ENCODE peak calls at places on chromosome 9, in eight cellular contexts. S is uterus, W is HCT116, D is body of pancreas, U is transverse colon, K is H54, B is thyroid gland, T is esophagus squamous epithelium. A is an unnamed sample.
A peak's percentile ranks its signal among the peaks of the same experiment; 100 is the strongest.

GRCh38 chr9:6614489-6614888 is 31.0 kb downstream of the GLDC start:
- DNase-seq in B (no peak), S (no peak), U (no peak), D (no peak), T (no peak), K (no peak), W (no peak), A (no peak)

GRCh38 chr9:128098936-128099931 is 28.3 kb downstream of the PTGES2 start:
- DNase-seq in D (no peak), U (peak; percentile 47), K (no peak), S (no peak), T (no peak), W (no peak), B (peak; percentile 35), A (no peak)

GRCh38 chr9:123008909-123009308 is 24.6 kb upstream of the GPR21 start:
- DNase-seq in T (no peak), K (no peak), U (no peak), S (no peak), W (no peak), D (no peak), B (no peak), A (no peak)

GRCh38 chr9:100098241-100098886 is 436 bp downstream of the ERP44 start:
- DNase-seq in D (peak; percentile 86), B (peak; percentile 77), S (peak; percentile 30), T (no peak), W (peak; percentile 65), K (peak; percentile 38), U (peak; percentile 79), A (peak; percentile 83)

GRCh38 chr9:20844916-20845315 is 160.9 kb downstream of the FOCAD start:
- DNase-seq in W (no peak), B (no peak), T (no peak), S (no peak), D (no peak), K (no peak), U (no peak), A (no peak)

GRCh38 chr9:211036-211435 is 3.6 kb upstream of the DOCK8 start:
- DNase-seq in B (no peak), T (no peak), U (no peak), K (no peak), S (no peak), D (no peak), W (no peak), A (no peak)

GRCh38 chr9:78032599-78033457 is 1.2 kb upstream of the GNAQ start:
- DNase-seq in B (no peak), U (peak; percentile 21), K (no peak), S (no peak), W (no peak), D (no peak), T (no peak), A (no peak)

GRCh38 chr9:80873861-80874260 is 815.5 kb downstream of the TLE1 start:
- DNase-seq in W (no peak), B (no peak), T (no peak), S (no peak), D (no peak), U (no peak), K (no peak), A (no peak)

GRCh38 chr9:129348890-129349570 is 171.0 kb upstream of the IER5L start:
- DNase-seq in T (no peak), W (no peak), S (no peak), D (no peak), U (no peak), B (no peak), K (no peak), A (no peak)

GRCh38 chr9:94173632-94174031 is 85.5 kb upstream of the ZNF169 start:
- DNase-seq in K (no peak), W (no peak), U (no peak), T (no peak), B (no peak), S (no peak), D (no peak), A (no peak)

GRCh38 chr9:32136700-32137339 is 247.6 kb upstream of the ACO1 start:
- DNase-seq in B (no peak), D (no peak), W (no peak), S (no peak), U (no peak), K (peak; percentile 5), T (no peak), A (no peak)

GRCh38 chr9:27108981-27109541 is at the start of gene TEK:
- DNase-seq in T (no peak), K (no peak), S (no peak), B (no peak), U (no peak), W (no peak), D (no peak), A (no peak)
- TF ChIP-seq POLR2A in T (no peak), K (no peak), S (peak; percentile 33), B (no peak), U (no peak), W (no peak), D (no peak), A (no peak)

DNA sequence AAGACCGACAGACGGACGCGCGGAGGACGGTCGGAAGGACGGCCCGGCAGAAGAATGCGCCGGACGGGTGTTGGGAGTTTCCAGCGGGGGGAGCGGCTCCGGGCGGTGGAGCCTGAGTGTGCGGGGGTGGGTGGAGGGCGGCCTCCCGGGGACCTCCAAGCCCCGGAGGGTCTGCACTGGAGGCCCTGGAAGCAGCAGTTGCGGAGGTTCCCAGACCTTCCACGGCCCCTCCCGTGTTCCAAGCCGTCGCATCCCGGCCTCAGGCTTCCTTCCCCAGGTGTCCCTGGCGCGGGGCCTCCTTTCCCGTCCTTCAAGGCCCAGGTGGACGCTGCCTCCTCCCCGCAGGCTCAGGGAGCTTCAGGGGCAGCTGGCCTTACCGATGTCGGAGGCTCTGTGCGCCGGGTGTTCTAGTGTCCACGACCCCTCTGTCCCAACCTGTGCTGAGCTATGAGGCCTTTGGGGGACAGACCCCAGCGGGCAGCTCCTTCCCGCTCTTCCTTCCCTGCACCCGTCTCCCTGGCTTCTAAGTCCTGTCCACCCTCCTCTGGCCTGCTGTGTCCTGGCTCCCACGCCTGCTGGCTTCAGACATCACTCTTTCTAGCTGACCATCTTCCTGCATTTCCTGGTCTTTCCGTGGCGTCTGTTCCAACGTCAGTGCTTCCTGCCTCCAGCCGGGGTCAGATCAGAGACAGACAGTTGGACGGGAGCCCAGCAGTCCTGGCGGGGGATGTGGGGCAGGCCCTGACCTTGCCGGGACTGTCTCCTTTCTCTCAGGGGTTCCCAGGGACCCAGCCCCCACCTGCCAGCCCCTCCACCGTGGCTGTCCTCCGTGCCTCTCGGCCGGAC is 5.6 kb downstream of the NRARP start:
- DNase-seq in K (no peak), W (no peak), U (peak; percentile 77), T (no peak), S (no peak), B (no peak), D (peak; percentile 76), A (peak; percentile 67)
- TF ChIP-seq POLR2A in K (no peak), W (no peak), U (peak; percentile 67), T (no peak), S (peak; percentile 37), B (no peak), D (no peak), A (no peak)

GRCh38 chr9:79571309-79572031 is at the start of gene TLE4:
- DNase-seq in K (peak; percentile 99), W (no peak), B (peak; percentile 100), S (peak; percentile 99), D (peak; percentile 100), U (peak; percentile 100), T (peak; percentile 99), A (peak; percentile 100)
- TF ChIP-seq POLR2A in K (peak; percentile 94), W (no peak), B (peak; percentile 98), S (peak; percentile 98), D (peak; percentile 93), U (peak; percentile 99), T (peak; percentile 95), A (no peak)

GRCh38 chr9:85262333-85262732 is 479.4 kb downstream of the AGTPBP1 start:
- DNase-seq in S (no peak), D (no peak), W (no peak), B (no peak), K (no peak), U (no peak), T (no peak), A (no peak)
- TF ChIP-seq POLR2A in S (no peak), D (no peak), W (no peak), B (no peak), K (no peak), U (no peak), T (no peak), A (no peak)

DNA sequence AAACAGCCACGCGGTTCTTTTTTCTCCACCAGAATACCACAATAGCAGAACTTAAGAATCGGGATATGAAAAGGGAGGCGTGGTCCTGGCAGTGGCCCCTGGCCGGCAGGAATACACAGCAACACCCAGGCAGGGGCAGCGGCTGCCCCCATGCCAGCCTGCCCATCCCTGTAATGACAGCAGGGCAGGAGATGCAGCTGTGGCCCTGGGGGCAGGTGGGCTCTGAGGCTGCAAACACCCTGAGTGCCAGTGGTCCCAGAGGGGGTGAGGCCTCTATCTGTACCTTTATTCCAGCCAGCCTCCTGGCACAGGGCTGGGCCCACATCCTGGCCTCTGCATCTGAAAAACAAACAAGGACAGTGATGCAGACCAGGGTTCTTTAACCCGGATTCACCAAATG is 12.4 kb downstream of the DIPK1B start:
- DNase-seq in W (no peak), K (no peak), S (no peak), D (no peak), B (no peak), U (no peak), T (no peak), A (no peak)
- TF ChIP-seq POLR2A in W (no peak), K (no peak), S (no peak), D (no peak), B (no peak), U (no peak), T (no peak), A (no peak)

DNA sequence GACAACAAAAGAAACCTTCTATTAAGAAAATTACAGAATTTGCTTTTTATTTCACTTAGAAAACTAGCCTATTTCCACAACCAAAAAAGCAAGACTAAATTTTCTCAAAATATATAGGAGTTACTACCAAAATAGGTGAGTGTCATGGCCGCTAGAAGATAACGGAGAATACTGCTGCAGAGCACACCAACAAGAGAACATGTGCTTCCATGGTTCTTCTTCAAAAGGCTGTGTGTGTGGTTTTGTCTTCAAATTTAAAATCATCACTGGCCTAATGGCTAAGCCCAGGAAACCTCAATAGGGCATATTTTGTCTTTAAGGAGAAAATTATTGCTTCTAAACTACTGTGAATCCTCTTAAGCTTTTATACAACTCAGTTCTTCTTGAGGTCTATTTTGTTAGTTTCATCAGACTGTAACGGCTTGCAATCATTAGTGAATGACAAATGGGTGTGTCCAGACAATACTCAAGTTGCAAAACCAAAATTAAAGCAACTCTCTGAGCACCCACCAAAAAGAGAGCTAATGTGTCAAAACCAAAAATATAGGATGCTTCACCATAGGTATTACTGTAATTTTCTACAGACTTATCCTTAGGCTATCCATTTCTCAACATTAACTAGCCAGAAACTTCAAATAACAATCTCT is 3.3 kb downstream of the SETX start:
- DNase-seq in U (no peak), D (no peak), T (no peak), K (no peak), W (no peak), B (no peak), S (no peak), A (no peak)
- TF ChIP-seq POLR2A in U (no peak), D (no peak), T (no peak), K (no peak), W (no peak), B (no peak), S (no peak), A (no peak)

GRCh38 chr9:88535226-88535931 is 401 bp downstream of the NXNL2 start:
- DNase-seq in B (peak; percentile 42), U (peak; percentile 29), K (no peak), W (no peak), S (peak; percentile 50), T (no peak), D (peak; percentile 55), A (peak; percentile 30)
- TF ChIP-seq POLR2A in B (no peak), U (no peak), K (no peak), W (no peak), S (no peak), T (no peak), D (no peak), A (no peak)